ENCODE peak calls at places on chromosomes 16 and 17, in nine cellular contexts. One of them, this sample, is unnamed.
A peak's percentile ranks its signal among the peaks of the same experiment; 100 is the strongest.

GRCh38 chr16:19432429-19432828 is 14.7 kb downstream of the TMC5 start:
- DNase-seq in HAP-1: no peak
- DNase-seq in neural progenitor cell: no peak
- DNase-seq in H7: no peak
- DNase-seq in transverse colon: peak; percentile 39
- DNase-seq in RWPE2: no peak
- DNase-seq in psoas muscle: no peak
- DNase-seq in CD8-positive, alpha-beta memory T cell: no peak
- DNase-seq in thoracic aorta: no peak
- DNase-seq in this sample: no peak

GRCh38 chr16:11094075-11094593 is 149.8 kb downstream of the CLEC16A start:
- DNase-seq in HAP-1: no peak
- DNase-seq in neural progenitor cell: no peak
- DNase-seq in H7: no peak
- DNase-seq in transverse colon: peak; percentile 44
- DNase-seq in RWPE2: no peak
- DNase-seq in psoas muscle: no peak
- DNase-seq in CD8-positive, alpha-beta memory T cell: no peak
- DNase-seq in thoracic aorta: no peak
- DNase-seq in this sample: no peak

GRCh38 chr17:63240106-63240505 is 206.0 kb downstream of the CYB561 start:
- DNase-seq in HAP-1: peak; percentile 32
- DNase-seq in neural progenitor cell: no peak
- DNase-seq in H7: no peak
- DNase-seq in transverse colon: no peak
- DNase-seq in RWPE2: no peak
- DNase-seq in psoas muscle: no peak
- DNase-seq in CD8-positive, alpha-beta memory T cell: no peak
- DNase-seq in thoracic aorta: no peak
- DNase-seq in this sample: no peak

GRCh38 chr16:84885024-84885910 is 65.5 kb downstream of the CRISPLD2 start:
- DNase-seq in HAP-1: no peak
- DNase-seq in neural progenitor cell: peak; percentile 41
- DNase-seq in H7: peak; percentile 70
- DNase-seq in transverse colon: no peak
- DNase-seq in RWPE2: no peak
- DNase-seq in psoas muscle: no peak
- DNase-seq in CD8-positive, alpha-beta memory T cell: no peak
- DNase-seq in thoracic aorta: no peak
- DNase-seq in this sample: peak; percentile 68

GRCh38 chr16:22933173-22933572 is 119.2 kb downstream of the HS3ST2 start:
- DNase-seq in HAP-1: no peak
- DNase-seq in neural progenitor cell: peak; percentile 7
- DNase-seq in H7: no peak
- DNase-seq in transverse colon: no peak
- DNase-seq in RWPE2: no peak
- DNase-seq in psoas muscle: no peak
- DNase-seq in CD8-positive, alpha-beta memory T cell: no peak
- DNase-seq in thoracic aorta: no peak
- DNase-seq in this sample: no peak

GRCh38 chr17:81040791-81041337 is 5.9 kb downstream of the BAIAP2 start:
- DNase-seq in HAP-1: no peak
- DNase-seq in neural progenitor cell: peak; percentile 52
- DNase-seq in H7: peak; percentile 95
- DNase-seq in transverse colon: no peak
- DNase-seq in RWPE2: no peak
- DNase-seq in psoas muscle: no peak
- DNase-seq in CD8-positive, alpha-beta memory T cell: no peak
- DNase-seq in thoracic aorta: no peak
- DNase-seq in this sample: no peak

GRCh38 chr16:84932691-84933090 is 78.6 kb downstream of the ZDHHC7 start:
- DNase-seq in HAP-1: no peak
- DNase-seq in neural progenitor cell: no peak
- DNase-seq in H7: no peak
- DNase-seq in transverse colon: no peak
- DNase-seq in RWPE2: no peak
- DNase-seq in psoas muscle: no peak
- DNase-seq in CD8-positive, alpha-beta memory T cell: no peak
- DNase-seq in thoracic aorta: no peak
- DNase-seq in this sample: no peak

GRCh38 chr16:19765860-19766553 is 47.9 kb downstream of the IQCK start:
- DNase-seq in HAP-1: no peak
- DNase-seq in neural progenitor cell: no peak
- DNase-seq in H7: peak; percentile 44
- DNase-seq in transverse colon: peak; percentile 16
- DNase-seq in RWPE2: no peak
- DNase-seq in psoas muscle: peak; percentile 44
- DNase-seq in CD8-positive, alpha-beta memory T cell: no peak
- DNase-seq in thoracic aorta: no peak
- DNase-seq in this sample: no peak

GRCh38 chr17:69760562-69760961 is 314.5 kb upstream of the KCNJ16 start:
- DNase-seq in HAP-1: no peak
- DNase-seq in neural progenitor cell: no peak
- DNase-seq in H7: no peak
- DNase-seq in transverse colon: no peak
- DNase-seq in RWPE2: no peak
- DNase-seq in psoas muscle: no peak
- DNase-seq in CD8-positive, alpha-beta memory T cell: no peak
- DNase-seq in thoracic aorta: no peak
- DNase-seq in this sample: no peak

GRCh38 chr17:30113213-30113612 is 3.4 kb upstream of the NSRP1 start:
- DNase-seq in HAP-1: peak; percentile 39
- DNase-seq in neural progenitor cell: no peak
- DNase-seq in H7: no peak
- DNase-seq in transverse colon: peak; percentile 79
- DNase-seq in RWPE2: no peak
- DNase-seq in psoas muscle: no peak
- DNase-seq in CD8-positive, alpha-beta memory T cell: no peak
- DNase-seq in thoracic aorta: no peak
- DNase-seq in this sample: no peak

GRCh38 chr17:76737082-76737675 is at the start of gene SRSF2:
- DNase-seq in HAP-1: peak; percentile 97
- DNase-seq in neural progenitor cell: peak; percentile 99
- DNase-seq in H7: peak; percentile 99
- DNase-seq in transverse colon: peak; percentile 98
- DNase-seq in RWPE2: peak; percentile 99
- DNase-seq in psoas muscle: peak; percentile 98
- DNase-seq in CD8-positive, alpha-beta memory T cell: peak; percentile 100
- DNase-seq in thoracic aorta: peak; percentile 91
- DNase-seq in this sample: peak; percentile 98

GRCh38 chr17:3710951-3711383 is 12.7 kb upstream of the HASPIN start:
- DNase-seq in HAP-1: no peak
- DNase-seq in neural progenitor cell: no peak
- DNase-seq in H7: no peak
- DNase-seq in transverse colon: peak; percentile 53
- DNase-seq in RWPE2: no peak
- DNase-seq in psoas muscle: no peak
- DNase-seq in CD8-positive, alpha-beta memory T cell: peak; percentile 83
- DNase-seq in thoracic aorta: no peak
- DNase-seq in this sample: no peak

GRCh38 chr16:4679156-4679853 is 14.1 kb upstream of the NUDT16L1 start:
- DNase-seq in HAP-1: no peak
- DNase-seq in neural progenitor cell: no peak
- DNase-seq in H7: no peak
- DNase-seq in transverse colon: peak; percentile 67
- DNase-seq in RWPE2: no peak
- DNase-seq in psoas muscle: no peak
- DNase-seq in CD8-positive, alpha-beta memory T cell: no peak
- DNase-seq in thoracic aorta: no peak
- DNase-seq in this sample: no peak
- H3K36me3 ChIP-seq in HAP-1: peaks cover 15% of the 10 kb centered on the region
- H3K36me3 ChIP-seq in neural progenitor cell: no peaks in the 10 kb centered on the region
- H3K36me3 ChIP-seq in H7: peaks cover 2% of the 10 kb centered on the region
- H3K36me3 ChIP-seq in transverse colon: peaks cover 13% of the 10 kb centered on the region
- H3K36me3 ChIP-seq in RWPE2: peaks cover 27% of the 10 kb centered on the region
- H3K36me3 ChIP-seq in psoas muscle: peaks cover 80% of the 10 kb centered on the region
- H3K36me3 ChIP-seq in CD8-positive, alpha-beta memory T cell: peaks cover 7% of the 10 kb centered on the region
- H3K36me3 ChIP-seq in thoracic aorta: peaks cover 41% of the 10 kb centered on the region
- H3K36me3 ChIP-seq in this sample: no peaks in the 10 kb centered on the region

GRCh38 chr17:65173951-65174683 is 36.9 kb downstream of the RGS9 start:
- DNase-seq in HAP-1: no peak
- DNase-seq in neural progenitor cell: no peak
- DNase-seq in H7: no peak
- DNase-seq in transverse colon: no peak
- DNase-seq in RWPE2: no peak
- DNase-seq in psoas muscle: no peak
- DNase-seq in CD8-positive, alpha-beta memory T cell: no peak
- DNase-seq in thoracic aorta: no peak
- DNase-seq in this sample: no peak

GRCh38 chr17:65171753-65172152 is 34.6 kb downstream of the RGS9 start:
- DNase-seq in HAP-1: no peak
- DNase-seq in neural progenitor cell: no peak
- DNase-seq in H7: no peak
- DNase-seq in transverse colon: no peak
- DNase-seq in RWPE2: no peak
- DNase-seq in psoas muscle: no peak
- DNase-seq in CD8-positive, alpha-beta memory T cell: no peak
- DNase-seq in thoracic aorta: no peak
- DNase-seq in this sample: no peak

GRCh38 chr17:65174974-65175373 is 37.8 kb downstream of the RGS9 start:
- DNase-seq in HAP-1: no peak
- DNase-seq in neural progenitor cell: no peak
- DNase-seq in H7: no peak
- DNase-seq in transverse colon: no peak
- DNase-seq in RWPE2: no peak
- DNase-seq in psoas muscle: no peak
- DNase-seq in CD8-positive, alpha-beta memory T cell: no peak
- DNase-seq in thoracic aorta: no peak
- DNase-seq in this sample: no peak

GRCh38 chr17:65172511-65173136 is 35.5 kb downstream of the RGS9 start:
- DNase-seq in HAP-1: no peak
- DNase-seq in neural progenitor cell: no peak
- DNase-seq in H7: no peak
- DNase-seq in transverse colon: no peak
- DNase-seq in RWPE2: no peak
- DNase-seq in psoas muscle: no peak
- DNase-seq in CD8-positive, alpha-beta memory T cell: no peak
- DNase-seq in thoracic aorta: no peak
- DNase-seq in this sample: no peak

GRCh38 chr17:65173284-65173793 is 36.2 kb downstream of the RGS9 start:
- DNase-seq in HAP-1: no peak
- DNase-seq in neural progenitor cell: no peak
- DNase-seq in H7: no peak
- DNase-seq in transverse colon: peak; percentile 46
- DNase-seq in RWPE2: no peak
- DNase-seq in psoas muscle: no peak
- DNase-seq in CD8-positive, alpha-beta memory T cell: peak; percentile 48
- DNase-seq in thoracic aorta: no peak
- DNase-seq in this sample: peak; percentile 18
- H3K4me3 ChIP-seq in HAP-1: no peak overlapping the region
- H3K4me3 ChIP-seq in neural progenitor cell: no peak overlapping the region
- H3K4me3 ChIP-seq in H7: no peak overlapping the region
- H3K4me3 ChIP-seq in transverse colon: no peak overlapping the region
- H3K4me3 ChIP-seq in RWPE2: no peak overlapping the region
- H3K4me3 ChIP-seq in psoas muscle: no peak overlapping the region
- H3K4me3 ChIP-seq in CD8-positive, alpha-beta memory T cell: no peak overlapping the region
- H3K4me3 ChIP-seq in thoracic aorta: no peak overlapping the region
- H3K4me3 ChIP-seq in this sample: no peak overlapping the region

GRCh38 chr16:89545044-89545830 is 15.2 kb upstream of the RPL13 start:
- DNase-seq in HAP-1: no peak
- DNase-seq in neural progenitor cell: no peak
- DNase-seq in H7: no peak
- DNase-seq in transverse colon: no peak
- DNase-seq in RWPE2: no peak
- DNase-seq in psoas muscle: no peak
- DNase-seq in CD8-positive, alpha-beta memory T cell: no peak
- DNase-seq in thoracic aorta: no peak
- DNase-seq in this sample: no peak
- H3K36me3 ChIP-seq in HAP-1: peaks cover 47% of the 10 kb centered on the region
- H3K36me3 ChIP-seq in neural progenitor cell: no peaks in the 10 kb centered on the region
- H3K36me3 ChIP-seq in H7: peaks cover 30% of the 10 kb centered on the region
- H3K36me3 ChIP-seq in transverse colon: peaks cover 29% of the 10 kb centered on the region
- H3K36me3 ChIP-seq in RWPE2: peaks cover 72% of the 10 kb centered on the region
- H3K36me3 ChIP-seq in psoas muscle: peaks cover 87% of the 10 kb centered on the region
- H3K36me3 ChIP-seq in CD8-positive, alpha-beta memory T cell: no peaks in the 10 kb centered on the region
- H3K36me3 ChIP-seq in thoracic aorta: peaks cover 51% of the 10 kb centered on the region
- H3K36me3 ChIP-seq in this sample: no peaks in the 10 kb centered on the region

GRCh38 chr16:2497116-2497630 is 16.6 kb upstream of the ATP6V0C start:
- DNase-seq in HAP-1: no peak
- DNase-seq in neural progenitor cell: no peak
- DNase-seq in H7: no peak
- DNase-seq in transverse colon: no peak
- DNase-seq in RWPE2: no peak
- DNase-seq in psoas muscle: peak; percentile 77
- DNase-seq in CD8-positive, alpha-beta memory T cell: no peak
- DNase-seq in thoracic aorta: no peak
- DNase-seq in this sample: peak; percentile 75
- H3K4me3 ChIP-seq in HAP-1: no peak overlapping the region
- H3K4me3 ChIP-seq in neural progenitor cell: no peak overlapping the region
- H3K4me3 ChIP-seq in H7: no peak overlapping the region
- H3K4me3 ChIP-seq in transverse colon: no peak overlapping the region
- H3K4me3 ChIP-seq in RWPE2: no peak overlapping the region
- H3K4me3 ChIP-seq in psoas muscle: peak overlapping the region; percentile 18
- H3K4me3 ChIP-seq in CD8-positive, alpha-beta memory T cell: no peak overlapping the region
- H3K4me3 ChIP-seq in thoracic aorta: no peak overlapping the region
- H3K4me3 ChIP-seq in this sample: no peak overlapping the region

GRCh38 chr17:39507511-39507910 is 46.2 kb downstream of the CDK12 start:
- DNase-seq in HAP-1: no peak
- DNase-seq in neural progenitor cell: no peak
- DNase-seq in H7: no peak
- DNase-seq in transverse colon: no peak
- DNase-seq in RWPE2: no peak
- DNase-seq in psoas muscle: no peak
- DNase-seq in CD8-positive, alpha-beta memory T cell: no peak
- DNase-seq in thoracic aorta: no peak
- DNase-seq in this sample: no peak
- H3K36me3 ChIP-seq in HAP-1: peaks cover 58% of the 10 kb centered on the region
- H3K36me3 ChIP-seq in neural progenitor cell: peaks cover 25% of the 10 kb centered on the region
- H3K36me3 ChIP-seq in H7: peaks cover 14% of the 10 kb centered on the region
- H3K36me3 ChIP-seq in transverse colon: peaks cover 48% of the 10 kb centered on the region
- H3K36me3 ChIP-seq in RWPE2: peaks cover 72% of the 10 kb centered on the region
- H3K36me3 ChIP-seq in psoas muscle: peaks cover 100% of the 10 kb centered on the region
- H3K36me3 ChIP-seq in CD8-positive, alpha-beta memory T cell: peaks cover 43% of the 10 kb centered on the region
- H3K36me3 ChIP-seq in thoracic aorta: peaks cover 41% of the 10 kb centered on the region
- H3K36me3 ChIP-seq in this sample: no peaks in the 10 kb centered on the region

GRCh38 chr16:87064731-87065720 is 252.2 kb downstream of the C16orf95 start:
- DNase-seq in HAP-1: no peak
- DNase-seq in neural progenitor cell: no peak
- DNase-seq in H7: peak; percentile 67
- DNase-seq in transverse colon: no peak
- DNase-seq in RWPE2: no peak
- DNase-seq in psoas muscle: no peak
- DNase-seq in CD8-positive, alpha-beta memory T cell: no peak
- DNase-seq in thoracic aorta: no peak
- DNase-seq in this sample: no peak
- H3K4me3 ChIP-seq in HAP-1: no peak overlapping the region
- H3K4me3 ChIP-seq in neural progenitor cell: no peak overlapping the region
- H3K4me3 ChIP-seq in H7: peak overlapping the region; percentile 8
- H3K4me3 ChIP-seq in transverse colon: no peak overlapping the region
- H3K4me3 ChIP-seq in RWPE2: no peak overlapping the region
- H3K4me3 ChIP-seq in psoas muscle: no peak overlapping the region
- H3K4me3 ChIP-seq in CD8-positive, alpha-beta memory T cell: no peak overlapping the region
- H3K4me3 ChIP-seq in thoracic aorta: peak overlapping the region; percentile 70
- H3K4me3 ChIP-seq in this sample: no peak overlapping the region

GRCh38 chr17:16086957-16087356 is 87.3 kb downstream of the TTC19 start:
- DNase-seq in HAP-1: no peak
- DNase-seq in neural progenitor cell: no peak
- DNase-seq in H7: no peak
- DNase-seq in transverse colon: no peak
- DNase-seq in RWPE2: no peak
- DNase-seq in psoas muscle: no peak
- DNase-seq in CD8-positive, alpha-beta memory T cell: no peak
- DNase-seq in thoracic aorta: no peak
- DNase-seq in this sample: no peak
- H3K36me3 ChIP-seq in HAP-1: peaks cover 13% of the 10 kb centered on the region
- H3K36me3 ChIP-seq in neural progenitor cell: peaks cover 7% of the 10 kb centered on the region
- H3K36me3 ChIP-seq in H7: peaks cover 2% of the 10 kb centered on the region
- H3K36me3 ChIP-seq in transverse colon: peaks cover under 1% of the 10 kb centered on the region
- H3K36me3 ChIP-seq in RWPE2: peaks cover 59% of the 10 kb centered on the region
- H3K36me3 ChIP-seq in psoas muscle: peaks cover 58% of the 10 kb centered on the region
- H3K36me3 ChIP-seq in CD8-positive, alpha-beta memory T cell: peaks cover 20% of the 10 kb centered on the region
- H3K36me3 ChIP-seq in thoracic aorta: peaks cover 6% of the 10 kb centered on the region
- H3K36me3 ChIP-seq in this sample: no peaks in the 10 kb centered on the region

This sample was measured in testis.